ENCODE peak calls at places on chromosomes 6 and 20, in ten cellular contexts. K is neural crest cell; U is stimulated activated CD4-positive, alpha-beta T cell treated with anti-CD3 and anti-CD28 coated beads, Interleukin-12 subunit alpha, Interleukin-12 subunit beta, amount 100 ng/mL, for 4 hours; T is activated T-cell treated with anti-CD3 and anti-CD28 coated beads, Interleukin-2, amount 50 U/mL, for 72 hours; G is GM13976; Y is AG08396; R is GM12865; X is left ventricle myocardium inferior; W is Daoy; A is anterior cingulate cortex. M is an unnamed sample.

GRCh38 chr6:136792945-136793289 is 640 bp upstream of the MAP3K5 start:
- DNase-seq in K (peak; percentile 75), U (peak; percentile 93), T (peak; percentile 95), G (peak; percentile 82), Y (peak; percentile 84), R (peak; percentile 95), X (peak; percentile 93), W (peak; percentile 86), A (peak; percentile 81), M (peak; percentile 91)

GRCh38 chr6:79410806-79411205 is 126.4 kb downstream of the LCA5 start:
- DNase-seq in K (no peak), U (no peak), T (no peak), G (no peak), Y (no peak), R (no peak), X (no peak), W (no peak), A (no peak), M (no peak)

GRCh38 chr6:89084954-89085353 is 4.4 kb downstream of the PNRC1 start:
- DNase-seq in K (no peak), U (no peak), T (no peak), G (no peak), Y (no peak), R (no peak), X (no peak), W (no peak), A (no peak), M (no peak)

GRCh38 chr6:113530769-113531168 is 326.4 kb upstream of the MARCKS start:
- DNase-seq in K (peak; percentile 2), U (no peak), T (no peak), G (no peak), Y (peak; percentile 46), R (no peak), X (no peak), W (peak; percentile 58), A (no peak), M (peak; percentile 77)

GRCh38 chr6:157537518-157537917 is 156.5 kb downstream of the ZDHHC14 start:
- DNase-seq in K (no peak), U (no peak), T (no peak), G (no peak), Y (no peak), R (no peak), X (no peak), W (no peak), A (no peak), M (no peak)

GRCh38 chr20:32642257-32643046 is 31.3 kb downstream of the C20orf203 start:
- DNase-seq in K (no peak), U (no peak), T (no peak), G (no peak), Y (no peak), R (no peak), X (no peak), W (no peak), A (no peak), M (no peak)

GRCh38 chr6:46051962-46052361 is 36.3 kb upstream of the CLIC5 start:
- DNase-seq in K (no peak), U (no peak), T (no peak), G (no peak), Y (no peak), R (no peak), X (no peak), W (no peak), A (no peak), M (no peak)

GRCh38 chr6:120558294-120558693 is 776.0 kb downstream of the TBC1D32 start:
- DNase-seq in K (no peak), U (no peak), T (no peak), G (no peak), Y (no peak), R (no peak), X (no peak), W (no peak), A (no peak), M (no peak)

GRCh38 chr6:14729186-14729871 is 516.5 kb upstream of the JARID2 start:
- DNase-seq in K (no peak), U (peak; percentile 9), T (no peak), G (peak; percentile 52), Y (no peak), R (no peak), X (no peak), W (no peak), A (no peak), M (no peak)

GRCh38 chr6:1604347-1604990 is 5.2 kb upstream of the FOXC1 start:
- DNase-seq in K (peak; percentile 82), U (peak; percentile 77), T (peak; percentile 74), G (peak; percentile 87), Y (peak; percentile 89), R (peak; percentile 66), X (no peak), W (peak; percentile 83), A (no peak), M (peak; percentile 66)

GRCh38 chr20:49403012-49403411 is 79.5 kb downstream of the KCNB1 start:
- DNase-seq in K (no peak), U (no peak), T (no peak), G (no peak), Y (no peak), R (no peak), X (no peak), W (no peak), A (no peak), M (no peak)

GRCh38 chr6:107718341-107718740 is 105.8 kb downstream of the SCML4 start:
- DNase-seq in K (no peak), U (no peak), T (no peak), G (no peak), Y (no peak), R (no peak), X (no peak), W (no peak), A (no peak), M (no peak)

GRCh38 chr20:51750037-51750769 is 18.0 kb downstream of the ATP9A start:
- DNase-seq in K (no peak), U (peak; percentile 12), T (peak; percentile 11), G (no peak), Y (peak; percentile 83), R (peak; percentile 16), X (peak; percentile 44), W (peak; percentile 98), A (no peak), M (peak; percentile 99)

GRCh38 chr6:118565317-118565960 is 17.3 kb downstream of the PLN start:
- DNase-seq in K (no peak), U (no peak), T (peak; percentile 12), G (peak; percentile 63), Y (no peak), R (peak; percentile 81), X (no peak), W (peak; percentile 15), A (no peak), M (peak; percentile 42)

GRCh38 chr6:106820412-106820852 is 154.1 kb downstream of the CD24 start:
- DNase-seq in K (no peak), U (no peak), T (no peak), G (no peak), Y (no peak), R (no peak), X (no peak), W (peak; percentile 94), A (no peak), M (no peak)

GRCh38 chr6:170037541-170038250 is 253.2 kb downstream of the DLL1 start:
- DNase-seq in K (no peak), U (no peak), T (no peak), G (no peak), Y (peak; percentile 64), R (no peak), X (no peak), W (peak; percentile 42), A (no peak), M (peak; percentile 19)

GRCh38 chr6:31379850-31380249 is 22.9 kb upstream of the HLA-B start:
- DNase-seq in K (no peak), U (no peak), T (no peak), G (no peak), Y (no peak), R (no peak), X (no peak), W (peak; percentile 57), A (no peak), M (no peak)

GRCh38 chr20:38723982-38724602 is at the start of gene SLC32A1:
- DNase-seq in K (no peak), U (peak; percentile 3), T (peak; percentile 10), G (peak; percentile 40), Y (peak; percentile 14), R (no peak), X (no peak), W (peak; percentile 13), A (no peak), M (no peak)

GRCh38 chr20:50142812-50143211 is 10.7 kb downstream of the PEDS1 start:
- DNase-seq in K (no peak), U (no peak), T (no peak), G (no peak), Y (no peak), R (no peak), X (no peak), W (no peak), A (no peak), M (no peak)